ENCODE peak calls at places on chromosomes 2 and 18, in four cellular contexts. G, P, Q and V are unnamed samples.

GRCh38 chr2:95010126-95010525 is 15.4 kb upstream of the MAL start:
- DNase-seq in G (no peak), P (no peak), Q (no peak), V (peak)

GRCh38 chr2:168277276-168277675 is 29.9 kb upstream of the STK39 start:
- DNase-seq in G (no peak), P (no peak), Q (no peak), V (no peak)

GRCh38 chr2:56534321-56534720 is 350.5 kb downstream of the CCDC85A start:
- DNase-seq in G (no peak), P (no peak), Q (no peak), V (no peak)

GRCh38 chr2:147133273-147133901 is 711.4 kb upstream of the ACVR2A start:
- DNase-seq in G (no peak), P (no peak), Q (no peak), V (no peak)

GRCh38 chr2:18378020-18378653 is 182.3 kb downstream of the RDH14 start:
- DNase-seq in G (no peak), P (no peak), Q (no peak), V (no peak)

GRCh38 chr2:219886615-219887014 is 259.2 kb downstream of the SLC4A3 start:
- DNase-seq in G (no peak), P (no peak), Q (no peak), V (no peak)

GRCh38 chr2:227460079-227460485 is 11.9 kb upstream of the AGFG1 start:
- DNase-seq in G (no peak), P (no peak), Q (peak), V (no peak)

GRCh38 chr18:8858888-8859511 is 153.6 kb downstream of the MTCL1 start:
- DNase-seq in G (no peak), P (no peak), Q (peak), V (no peak)

GRCh38 chr2:20635096-20635475 is 15.8 kb downstream of the HS1BP3 start:
- DNase-seq in G (no peak), P (peak), Q (no peak), V (no peak)

GRCh38 chr2:165957030-165957675 is 3.6 kb upstream of the TTC21B start:
- DNase-seq in G (peak), P (no peak), Q (no peak), V (no peak)

GRCh38 chr2:74741076-74741460 is 87.0 kb downstream of the SEMA4F start:
- DNase-seq in G (no peak), P (no peak), Q (no peak), V (no peak)

GRCh38 chr2:161122772-161123530 is 37.3 kb upstream of the TANK start:
- DNase-seq in G (peak), P (no peak), Q (peak), V (peak)

GRCh38 chr2:43905388-43905803 is 66.6 kb downstream of the ABCG8 start:
- DNase-seq in G (no peak), P (no peak), Q (no peak), V (no peak)

GRCh38 chr2:43905871-43906270 is 67.1 kb downstream of the ABCG8 start:
- DNase-seq in G (no peak), P (no peak), Q (no peak), V (no peak)

GRCh38 chr2:43906448-43907122 is 67.8 kb downstream of the ABCG8 start:
- DNase-seq in G (no peak), P (no peak), Q (no peak), V (no peak)
- H3K4me3 ChIP-seq in G (no peak), P (no peak), Q (no peak), V (no peak)

GRCh38 chr2:222504191-222504590 is 79.8 kb downstream of the SGPP2 start:
- DNase-seq in G (no peak), P (no peak), Q (no peak), V (no peak)
- H3K4me3 ChIP-seq in G (no peak), P (no peak), Q (no peak), V (no peak)

DNA sequence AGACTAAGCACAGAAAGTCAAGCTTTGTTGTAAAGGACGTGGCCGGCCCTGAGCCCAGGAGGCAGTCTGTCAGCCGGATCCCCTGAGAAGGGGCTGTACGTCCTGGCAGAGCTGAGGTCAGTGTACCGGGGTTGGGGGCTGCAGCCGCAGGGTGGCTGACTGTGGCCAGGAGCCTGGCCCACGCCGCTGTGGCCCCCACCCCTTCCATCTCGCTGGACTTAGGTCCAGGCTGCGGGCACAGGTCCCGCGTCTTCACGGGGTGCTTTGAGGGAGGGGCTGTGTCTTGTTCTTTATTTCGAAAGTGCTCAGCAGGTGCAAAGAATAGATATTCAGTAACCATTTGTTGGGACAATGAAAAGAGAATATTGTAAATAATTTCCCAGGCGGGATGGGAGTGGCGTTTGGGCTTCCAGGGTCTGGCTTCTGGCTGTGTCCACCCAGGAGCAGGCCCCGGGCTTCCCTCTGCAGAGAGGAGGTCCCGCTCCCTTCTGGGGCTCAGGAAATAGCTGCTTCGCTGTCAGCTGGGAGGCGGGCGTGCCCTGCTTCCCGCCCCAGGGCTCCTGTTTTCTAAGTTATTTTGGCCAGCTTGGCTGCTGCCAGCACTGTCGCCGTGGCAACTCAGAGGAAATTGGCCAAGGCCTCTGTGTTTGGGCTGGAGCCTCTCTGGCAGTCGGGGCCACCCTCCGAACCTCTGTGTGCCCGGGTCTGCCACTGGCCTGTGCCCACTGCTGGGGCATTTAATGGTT is 7.4 kb downstream of the NFATC1 start:
- DNase-seq in G (no peak), P (peak), Q (no peak), V (peak)
- H3K4me3 ChIP-seq in G (no peak), P (peak), Q (no peak), V (no peak)

GRCh38 chr2:85409719-85410583 is at the start of gene CAPG:
- DNase-seq in G (peak), P (peak), Q (no peak), V (no peak)
- H3K4me3 ChIP-seq in G (peak), P (peak), Q (no peak), V (no peak)